ENCODE peak calls at places on chromosomes 7 and 10, in eight cellular contexts. One of them, this sample, is unnamed.

GRCh38 chr7:87934699-87935372 is 785 bp downstream of the ADAM22 start:
- DNase-seq in transverse colon: peak
- DNase-seq in GM12892: peak
- DNase-seq in endothelial cell of umbilical vein: peak
- DNase-seq in suprapubic skin: no peak
- DNase-seq in stomach: no peak
- DNase-seq in sigmoid colon: no peak
- DNase-seq in K562: no peak
- DNase-seq in this sample: peak

GRCh38 chr7:128135275-128136214 is 104.3 kb upstream of the LRRC4 start:
- DNase-seq in endothelial cell of umbilical vein: peak
- DNase-seq in sigmoid colon: no peak
- DNase-seq in stomach: peak
- DNase-seq in suprapubic skin: no peak
- DNase-seq in K562: peak
- DNase-seq in GM12892: peak
- DNase-seq in transverse colon: peak
- DNase-seq in this sample: peak

GRCh38 chr10:75189266-75190096 is 21.1 kb upstream of the VDAC2 start:
- DNase-seq in GM12892: no peak
- DNase-seq in transverse colon: no peak
- DNase-seq in endothelial cell of umbilical vein: no peak
- DNase-seq in stomach: no peak
- DNase-seq in sigmoid colon: no peak
- DNase-seq in suprapubic skin: peak
- DNase-seq in K562: no peak
- DNase-seq in this sample: no peak

GRCh38 chr7:91330378-91331295 is 66.4 kb downstream of the FZD1 start:
- DNase-seq in GM12892: no peak
- DNase-seq in suprapubic skin: no peak
- DNase-seq in K562: no peak
- DNase-seq in endothelial cell of umbilical vein: no peak
- DNase-seq in sigmoid colon: no peak
- DNase-seq in stomach: no peak
- DNase-seq in transverse colon: no peak
- DNase-seq in this sample: no peak

GRCh38 chr7:91043924-91044660 is 220.1 kb upstream of the FZD1 start:
- DNase-seq in transverse colon: no peak
- DNase-seq in sigmoid colon: no peak
- DNase-seq in suprapubic skin: no peak
- DNase-seq in stomach: no peak
- DNase-seq in GM12892: no peak
- DNase-seq in K562: no peak
- DNase-seq in endothelial cell of umbilical vein: no peak
- DNase-seq in this sample: no peak

GRCh38 chr7:115707236-115707635 is 323.3 kb downstream of the TFEC start:
- DNase-seq in transverse colon: peak
- DNase-seq in GM12892: no peak
- DNase-seq in stomach: no peak
- DNase-seq in K562: no peak
- DNase-seq in sigmoid colon: no peak
- DNase-seq in suprapubic skin: no peak
- DNase-seq in endothelial cell of umbilical vein: peak
- DNase-seq in this sample: no peak

GRCh38 chr7:141884544-141885227 is 31.5 kb upstream of the OR9A4 start:
- DNase-seq in GM12892: no peak
- DNase-seq in suprapubic skin: no peak
- DNase-seq in K562: no peak
- DNase-seq in transverse colon: no peak
- DNase-seq in endothelial cell of umbilical vein: no peak
- DNase-seq in stomach: no peak
- DNase-seq in sigmoid colon: no peak
- DNase-seq in this sample: no peak

GRCh38 chr10:80487791-80488538 is 33.9 kb downstream of the TSPAN14 start:
- DNase-seq in GM12892: no peak
- DNase-seq in transverse colon: peak
- DNase-seq in endothelial cell of umbilical vein: no peak
- DNase-seq in K562: peak
- DNase-seq in suprapubic skin: no peak
- DNase-seq in sigmoid colon: no peak
- DNase-seq in stomach: peak
- DNase-seq in this sample: no peak

GRCh38 chr10:6144609-6145413 is 56.0 kb downstream of the RBM17 start:
- DNase-seq in GM12892: peak
- DNase-seq in stomach: peak
- DNase-seq in suprapubic skin: peak
- DNase-seq in sigmoid colon: peak
- DNase-seq in transverse colon: peak
- DNase-seq in K562: peak
- DNase-seq in endothelial cell of umbilical vein: peak
- DNase-seq in this sample: peak

GRCh38 chr7:28347964-28348363 is 64.4 kb upstream of the CREB5 start:
- DNase-seq in K562: no peak
- DNase-seq in suprapubic skin: no peak
- DNase-seq in sigmoid colon: no peak
- DNase-seq in transverse colon: no peak
- DNase-seq in GM12892: no peak
- DNase-seq in endothelial cell of umbilical vein: no peak
- DNase-seq in stomach: no peak
- DNase-seq in this sample: no peak

GRCh38 chr10:87613766-87614165 is 45.9 kb upstream of the PAPSS2 start:
- DNase-seq in endothelial cell of umbilical vein: no peak
- DNase-seq in K562: no peak
- DNase-seq in sigmoid colon: no peak
- DNase-seq in stomach: no peak
- DNase-seq in GM12892: no peak
- DNase-seq in transverse colon: no peak
- DNase-seq in suprapubic skin: no peak
- DNase-seq in this sample: no peak

GRCh38 chr7:7002416-7003062 is 176.5 kb upstream of the CCZ1B start:
- DNase-seq in stomach: no peak
- DNase-seq in GM12892: no peak
- DNase-seq in endothelial cell of umbilical vein: no peak
- DNase-seq in transverse colon: no peak
- DNase-seq in K562: no peak
- DNase-seq in suprapubic skin: no peak
- DNase-seq in sigmoid colon: no peak
- DNase-seq in this sample: no peak

DNA sequence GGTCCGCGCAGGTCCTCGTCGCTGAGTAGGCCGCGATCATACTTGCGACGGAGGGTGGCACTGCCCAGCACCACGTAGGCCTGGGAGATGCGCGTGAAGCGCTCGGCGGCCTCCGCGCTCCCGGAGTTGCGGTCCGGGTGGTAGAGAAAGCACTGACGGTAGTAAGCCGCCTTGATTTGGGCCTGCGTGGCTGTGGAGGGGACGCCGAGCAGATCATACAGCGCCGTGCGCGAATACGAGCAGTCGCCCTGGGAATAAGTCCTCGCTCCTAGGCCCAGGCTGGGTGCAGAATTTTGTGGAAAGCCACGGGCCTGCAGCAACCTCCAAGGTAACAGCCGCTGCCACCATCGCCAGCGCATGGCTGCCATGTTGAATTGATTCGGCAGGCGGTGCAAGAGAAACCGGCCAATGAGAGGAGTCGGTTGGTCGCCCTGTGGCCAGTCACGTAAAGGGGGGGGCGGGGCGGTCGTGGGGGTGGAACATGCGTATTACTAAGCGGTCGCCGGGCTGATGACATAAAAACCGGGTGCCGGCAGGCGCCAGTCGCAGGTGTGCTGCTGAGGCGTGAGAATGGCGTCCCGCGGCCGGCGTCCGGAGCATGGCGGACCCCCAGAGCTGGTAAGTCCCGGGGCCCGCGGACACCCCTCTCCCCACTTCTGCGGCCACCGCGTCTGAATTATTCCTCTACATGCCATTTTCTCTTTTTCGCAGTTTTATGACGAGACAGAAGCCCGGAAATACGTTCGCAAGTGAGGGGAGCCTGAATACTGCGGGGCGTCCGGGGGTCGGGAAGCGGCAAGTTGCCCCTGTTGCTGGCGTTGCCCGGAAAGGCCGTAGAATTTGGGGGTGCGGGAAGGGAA is at the start of the genes BUD23 and DNAJC30:
- DNase-seq in suprapubic skin: peak
- DNase-seq in transverse colon: peak
- DNase-seq in stomach: peak
- DNase-seq in endothelial cell of umbilical vein: peak
- DNase-seq in GM12892: peak
- DNase-seq in sigmoid colon: peak
- DNase-seq in K562: peak
- DNase-seq in this sample: peak
- TF ChIP-seq POLR2A in suprapubic skin: no peak
- TF ChIP-seq POLR2A in transverse colon: peak
- TF ChIP-seq POLR2A in stomach: no peak
- TF ChIP-seq POLR2A in endothelial cell of umbilical vein: peak
- TF ChIP-seq POLR2A in GM12892: peak
- TF ChIP-seq POLR2A in sigmoid colon: peak
- TF ChIP-seq POLR2A in K562: peak
- TF ChIP-seq POLR2A in this sample: peak

GRCh38 chr7:121286186-121286585 is 42.6 kb upstream of the WNT16 start:
- DNase-seq in endothelial cell of umbilical vein: no peak
- DNase-seq in sigmoid colon: no peak
- DNase-seq in K562: no peak
- DNase-seq in stomach: no peak
- DNase-seq in suprapubic skin: no peak
- DNase-seq in GM12892: no peak
- DNase-seq in transverse colon: no peak
- DNase-seq in this sample: no peak

GRCh38 chr7:121288894-121289293 is 39.9 kb upstream of the WNT16 start:
- DNase-seq in K562: no peak
- DNase-seq in endothelial cell of umbilical vein: no peak
- DNase-seq in suprapubic skin: no peak
- DNase-seq in stomach: no peak
- DNase-seq in sigmoid colon: no peak
- DNase-seq in GM12892: no peak
- DNase-seq in transverse colon: no peak
- DNase-seq in this sample: no peak

GRCh38 chr7:121282129-121282528 is 46.7 kb upstream of the WNT16 start:
- DNase-seq in K562: no peak
- DNase-seq in sigmoid colon: no peak
- DNase-seq in transverse colon: no peak
- DNase-seq in GM12892: no peak
- DNase-seq in endothelial cell of umbilical vein: no peak
- DNase-seq in suprapubic skin: no peak
- DNase-seq in stomach: no peak
- DNase-seq in this sample: no peak

GRCh38 chr7:121285066-121285667 is 43.6 kb upstream of the WNT16 start:
- DNase-seq in K562: no peak
- DNase-seq in stomach: no peak
- DNase-seq in transverse colon: no peak
- DNase-seq in sigmoid colon: no peak
- DNase-seq in GM12892: no peak
- DNase-seq in endothelial cell of umbilical vein: no peak
- DNase-seq in suprapubic skin: no peak
- DNase-seq in this sample: no peak

GRCh38 chr7:121286742-121287699 is 41.8 kb upstream of the WNT16 start:
- DNase-seq in endothelial cell of umbilical vein: no peak
- DNase-seq in transverse colon: no peak
- DNase-seq in GM12892: no peak
- DNase-seq in stomach: no peak
- DNase-seq in suprapubic skin: no peak
- DNase-seq in K562: no peak
- DNase-seq in sigmoid colon: no peak
- DNase-seq in this sample: no peak
- TF ChIP-seq POLR2AphosphoS5 in endothelial cell of umbilical vein: no peak
- TF ChIP-seq POLR2AphosphoS5 in transverse colon: no peak
- TF ChIP-seq POLR2AphosphoS5 in GM12892: no peak
- TF ChIP-seq POLR2AphosphoS5 in stomach: no peak
- TF ChIP-seq POLR2AphosphoS5 in suprapubic skin: no peak
- TF ChIP-seq POLR2AphosphoS5 in K562: no peak
- TF ChIP-seq POLR2AphosphoS5 in sigmoid colon: no peak
- TF ChIP-seq POLR2AphosphoS5 in this sample: no peak

DNA sequence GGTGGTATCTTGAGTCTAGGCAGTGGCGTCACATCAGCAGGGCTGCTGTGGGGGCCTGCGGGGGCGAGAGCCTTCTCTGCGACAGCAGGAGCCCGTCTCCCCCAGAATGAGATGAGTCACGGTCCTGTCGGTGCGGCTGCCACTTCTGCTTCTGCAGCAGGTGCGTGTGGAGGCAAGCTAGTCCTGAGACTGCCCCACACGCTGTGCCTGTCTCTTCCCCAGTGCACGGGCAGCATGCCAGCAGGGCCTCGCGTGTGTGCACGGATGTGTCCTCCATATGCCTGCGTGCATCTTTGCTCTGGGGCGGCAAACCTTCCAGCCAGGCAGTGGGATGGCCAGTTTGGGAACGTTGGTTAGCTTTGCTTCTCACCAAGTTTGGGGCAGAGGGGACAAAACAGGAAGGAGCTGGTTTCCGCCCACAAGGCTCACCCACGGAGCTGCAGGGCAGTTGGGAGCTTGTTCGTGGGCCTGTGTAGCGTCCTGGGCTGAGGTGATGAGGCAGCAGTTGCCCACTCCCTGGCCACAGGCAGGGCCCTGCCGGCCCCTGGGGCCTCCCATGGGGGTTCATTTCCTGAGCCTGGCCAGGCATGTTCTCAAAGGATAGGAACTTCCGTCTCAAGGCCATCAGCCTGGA is 60.8 kb upstream of the PPIF start:
- DNase-seq in transverse colon: peak
- DNase-seq in stomach: peak
- DNase-seq in K562: peak
- DNase-seq in endothelial cell of umbilical vein: peak
- DNase-seq in suprapubic skin: no peak
- DNase-seq in sigmoid colon: peak
- DNase-seq in GM12892: peak
- DNase-seq in this sample: peak
- TF ChIP-seq POLR2A in transverse colon: no peak
- TF ChIP-seq POLR2A in stomach: no peak
- TF ChIP-seq POLR2A in K562: no peak
- TF ChIP-seq POLR2A in endothelial cell of umbilical vein: no peak
- TF ChIP-seq POLR2A in suprapubic skin: no peak
- TF ChIP-seq POLR2A in sigmoid colon: no peak
- TF ChIP-seq POLR2A in GM12892: peak
- TF ChIP-seq POLR2A in this sample: peak

DNA sequence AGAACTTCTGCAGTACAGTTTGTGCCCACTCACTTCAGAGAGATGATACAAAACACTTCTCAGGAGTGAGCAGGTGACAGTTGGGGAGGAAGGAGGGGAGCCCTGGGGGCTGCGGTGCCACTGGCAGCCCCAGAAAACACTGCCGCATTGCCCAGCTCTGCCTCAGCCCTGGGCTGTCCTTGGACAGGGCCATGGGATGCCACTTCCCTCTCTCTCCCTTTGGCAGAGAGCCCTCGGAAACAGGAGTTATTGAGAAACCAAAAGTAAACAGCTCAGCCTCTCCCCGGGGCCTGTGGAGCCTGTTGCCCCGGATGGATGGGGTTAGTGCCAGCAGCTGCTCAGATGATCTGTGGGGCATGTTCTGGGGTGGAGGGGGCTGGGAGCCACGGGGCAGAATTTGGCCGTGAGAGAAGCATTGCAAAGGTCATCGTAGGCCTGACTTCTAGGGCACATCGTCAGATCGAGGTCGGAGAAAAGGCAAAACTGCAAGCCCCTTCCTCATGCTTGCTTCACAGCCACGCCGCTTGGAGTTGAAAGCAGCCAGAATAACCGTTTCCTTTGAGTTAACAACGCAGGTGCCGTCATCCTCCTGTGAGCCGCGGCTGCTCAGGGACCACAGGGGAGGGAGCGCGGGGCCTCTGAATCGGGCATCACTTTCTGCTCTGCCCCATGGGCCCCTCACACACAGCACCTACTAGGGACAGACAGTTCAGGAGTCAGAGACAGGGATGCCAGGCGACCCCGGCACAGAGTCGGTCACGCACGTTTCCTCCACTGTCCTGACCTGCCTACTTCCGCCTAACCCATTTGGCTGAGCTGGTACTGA is 256.4 kb downstream of the CAMK1D start:
- DNase-seq in sigmoid colon: peak
- DNase-seq in endothelial cell of umbilical vein: no peak
- DNase-seq in stomach: peak
- DNase-seq in K562: no peak
- DNase-seq in suprapubic skin: peak
- DNase-seq in GM12892: peak
- DNase-seq in transverse colon: peak
- DNase-seq in this sample: peak
- TF ChIP-seq POLR2AphosphoS5 in sigmoid colon: peak
- TF ChIP-seq POLR2AphosphoS5 in endothelial cell of umbilical vein: no peak
- TF ChIP-seq POLR2AphosphoS5 in stomach: peak
- TF ChIP-seq POLR2AphosphoS5 in K562: no peak
- TF ChIP-seq POLR2AphosphoS5 in suprapubic skin: peak
- TF ChIP-seq POLR2AphosphoS5 in GM12892: no peak
- TF ChIP-seq POLR2AphosphoS5 in transverse colon: peak
- TF ChIP-seq POLR2AphosphoS5 in this sample: peak

This sample was measured in GM12891.